ENCODE peak calls at places on chromosomes 1 and 21, in five cellular contexts. U, E, L, X and Q are unnamed samples.

GRCh38 chr1:227900571-227901051 is 47.1 kb downstream of the WNT9A start:
- DNase-seq in U (peak), E (no peak), L (no peak), X (peak), Q (peak)

GRCh38 chr1:32766328-32766972 is 50.7 kb downstream of the YARS1 start:
- DNase-seq in U (no peak), E (no peak), L (no peak), X (no peak), Q (no peak)

GRCh38 chr1:179208681-179209477 is 20.6 kb downstream of the ABL2 start:
- DNase-seq in U (no peak), E (no peak), L (no peak), X (no peak), Q (no peak)

GRCh38 chr1:109902204-109902985 is 8.3 kb upstream of the CSF1 start:
- DNase-seq in U (no peak), E (no peak), L (no peak), X (no peak), Q (no peak)

GRCh38 chr21:31235671-31236450 is 108.2 kb downstream of the TIAM1 start:
- DNase-seq in U (no peak), E (no peak), L (peak), X (no peak), Q (no peak)

GRCh38 chr21:38914531-38915385 is 109.0 kb downstream of the ETS2 start:
- DNase-seq in U (peak), E (no peak), L (no peak), X (no peak), Q (peak)

GRCh38 chr21:35394634-35395369 is 345.7 kb upstream of the RUNX1 start:
- DNase-seq in U (no peak), E (no peak), L (peak), X (no peak), Q (no peak)

GRCh38 chr1:181324797-181325616 is 158.3 kb upstream of the CACNA1E start:
- DNase-seq in U (no peak), E (no peak), L (no peak), X (no peak), Q (no peak)

GRCh38 chr1:154218545-154218944 is 2.2 kb upstream of the UBAP2L start:
- DNase-seq in U (no peak), E (no peak), L (no peak), X (no peak), Q (no peak)

GRCh38 chr1:89957063-89957462 is 37.8 kb upstream of the ZNF326 start:
- DNase-seq in U (no peak), E (no peak), L (no peak), X (no peak), Q (no peak)

GRCh38 chr1:212700892-212701819 is 1.5 kb upstream of the BATF3 start:
- DNase-seq in U (no peak), E (peak), L (peak), X (peak), Q (peak)
- TF ChIP-seq CTCF in U (no peak), E (no peak), L (no peak), X (no peak), Q (no peak)

GRCh38 chr1:3311711-3312110 is 142.8 kb upstream of the ARHGEF16 start:
- DNase-seq in U (no peak), E (no peak), L (no peak), X (no peak), Q (no peak)
- TF ChIP-seq CTCF in U (no peak), E (no peak), L (no peak), X (no peak), Q (no peak)

DNA sequence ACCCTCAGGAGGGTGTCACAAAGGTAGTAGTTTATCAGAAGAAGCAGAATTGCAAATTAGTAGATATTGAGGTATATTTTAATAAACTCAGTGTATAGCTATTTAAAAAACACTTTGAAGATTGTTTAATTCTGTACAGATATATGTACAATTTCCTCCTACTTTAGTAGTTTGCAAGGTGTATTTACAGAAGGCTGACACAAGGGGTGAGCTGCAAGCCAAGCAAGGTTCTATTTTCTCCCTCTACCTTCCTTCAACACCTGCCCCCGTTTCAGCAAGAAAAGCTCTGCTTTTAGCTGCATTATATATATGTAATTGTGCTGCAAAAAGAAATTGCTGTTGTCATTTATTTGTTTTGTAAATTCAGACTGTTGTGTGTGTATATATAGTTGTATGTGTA is 674.2 kb upstream of the PKN2 start:
- DNase-seq in U (no peak), E (no peak), L (no peak), X (no peak), Q (no peak)
- TF ChIP-seq CTCF in U (no peak), E (no peak), L (no peak), X (no peak), Q (no peak)

GRCh38 chr21:25421327-25422028 is 185.8 kb downstream of the MRPL39 start:
- DNase-seq in U (no peak), E (no peak), L (peak), X (peak), Q (peak)
- TF ChIP-seq CTCF in U (peak), E (no peak), L (peak), X (peak), Q (peak)

GRCh38 chr1:182649041-182649440 is 35.3 kb downstream of the RGS8 start:
- DNase-seq in U (no peak), E (no peak), L (no peak), X (no peak), Q (no peak)
- TF ChIP-seq CTCF in U (no peak), E (no peak), L (no peak), X (no peak), Q (no peak)

GRCh38 chr1:201026234-201026633 is 2.7 kb upstream of the KIF21B start:
- DNase-seq in U (no peak), E (no peak), L (no peak), X (no peak), Q (no peak)

GRCh38 chr1:201023517-201023902 is at the start of gene KIF21B:
- DNase-seq in U (peak), E (peak), L (no peak), X (peak), Q (peak)

GRCh38 chr1:201026746-201027145 is 3.2 kb upstream of the KIF21B start:
- DNase-seq in U (no peak), E (no peak), L (no peak), X (no peak), Q (no peak)

GRCh38 chr1:201024251-201024998 is 911 bp upstream of the KIF21B start:
- DNase-seq in U (no peak), E (no peak), L (no peak), X (no peak), Q (peak)

DNA sequence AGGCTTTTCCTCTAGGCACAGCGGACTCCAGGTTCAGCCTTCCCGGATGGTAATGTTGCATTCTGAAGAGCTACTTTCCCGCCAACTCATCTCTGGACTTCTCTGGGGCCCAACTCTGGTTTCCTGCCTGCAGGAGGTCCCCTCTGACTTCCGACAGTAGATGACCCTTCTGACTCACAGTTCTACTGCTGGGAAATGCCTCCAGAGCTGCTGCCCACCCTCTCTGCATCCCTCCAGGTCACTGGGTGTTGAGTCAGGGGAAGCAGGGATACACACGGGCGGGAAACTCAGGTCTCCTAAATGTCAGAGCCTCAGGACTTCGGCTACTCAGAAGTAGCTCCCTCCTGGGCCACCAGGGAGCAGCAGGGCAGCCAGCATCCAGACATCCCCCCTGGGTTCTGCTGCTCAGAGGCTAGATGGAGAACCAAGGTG is 2.1 kb upstream of the KIF21B start:
- DNase-seq in U (no peak), E (peak), L (peak), X (no peak), Q (peak)
- TF ChIP-seq CTCF in U (no peak), E (no peak), L (peak), X (peak), Q (peak)

DNA sequence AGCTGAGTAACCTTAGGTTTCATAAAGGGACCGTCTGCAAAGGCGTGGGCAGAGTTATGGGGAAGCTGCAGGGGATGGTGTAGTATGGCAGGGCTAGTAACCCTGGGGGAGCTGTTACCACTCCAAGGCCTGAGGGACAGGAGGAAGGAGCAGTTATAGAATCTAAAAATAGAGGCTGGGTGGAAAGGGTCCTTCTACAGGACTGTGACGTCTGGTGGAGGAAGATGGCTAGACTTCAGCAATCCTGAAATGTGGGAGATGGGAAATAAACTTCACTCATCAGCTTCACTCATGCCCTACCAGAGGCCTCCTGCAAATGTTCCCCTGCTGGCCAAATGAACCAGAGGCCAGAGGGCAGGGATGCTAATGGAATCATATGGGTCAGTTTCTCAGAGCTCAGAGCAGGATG is 46.1 kb downstream of the DAB1 start:
- DNase-seq in U (no peak), E (no peak), L (no peak), X (no peak), Q (peak)
- TF ChIP-seq CTCF in U (no peak), E (no peak), L (no peak), X (no peak), Q (no peak)

DNA sequence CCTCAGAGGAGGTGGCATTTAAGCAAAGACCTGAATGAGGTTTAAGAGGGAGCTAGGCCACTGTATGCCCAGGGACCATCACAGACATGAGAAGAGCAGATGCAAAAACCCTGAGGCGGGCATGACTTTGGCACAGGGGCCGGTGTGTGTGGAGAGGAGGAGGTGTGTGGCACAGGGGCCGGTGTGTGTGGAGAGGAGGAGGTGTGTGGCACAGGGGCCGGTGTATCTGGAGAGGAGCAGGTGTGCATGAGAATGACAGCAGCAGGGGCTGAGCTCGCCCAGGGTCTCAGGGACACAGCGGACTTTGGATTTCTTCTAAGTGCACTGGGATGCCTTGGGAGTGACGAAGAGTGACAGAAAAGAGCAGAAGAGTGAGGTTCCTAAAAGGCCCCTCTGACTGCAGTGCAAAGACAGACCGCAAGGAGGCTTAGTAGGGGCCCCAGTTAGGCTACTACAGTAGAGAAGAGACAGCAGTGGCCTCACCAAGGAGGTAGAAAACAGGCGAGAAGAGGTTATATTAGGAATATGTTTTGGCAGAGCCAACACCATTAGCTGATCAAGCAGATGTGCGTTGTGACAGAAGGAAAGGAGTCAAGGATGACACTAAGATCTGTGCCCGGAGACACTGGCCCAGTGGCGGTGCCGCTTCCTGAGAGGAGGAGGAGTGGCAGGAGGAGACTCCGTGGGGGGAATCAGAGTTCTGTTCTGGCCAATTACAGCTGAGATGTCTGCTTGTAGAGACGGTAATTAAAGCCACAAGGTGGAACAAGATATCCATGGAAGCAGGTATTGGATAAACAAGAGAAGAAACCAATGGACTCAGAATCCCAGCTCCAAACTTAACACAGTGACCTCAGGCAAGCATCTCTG is 18.4 kb downstream of the ZBTB17 start:
- DNase-seq in U (no peak), E (no peak), L (no peak), X (no peak), Q (peak)
- TF ChIP-seq CTCF in U (no peak), E (no peak), L (peak), X (no peak), Q (peak)

DNA sequence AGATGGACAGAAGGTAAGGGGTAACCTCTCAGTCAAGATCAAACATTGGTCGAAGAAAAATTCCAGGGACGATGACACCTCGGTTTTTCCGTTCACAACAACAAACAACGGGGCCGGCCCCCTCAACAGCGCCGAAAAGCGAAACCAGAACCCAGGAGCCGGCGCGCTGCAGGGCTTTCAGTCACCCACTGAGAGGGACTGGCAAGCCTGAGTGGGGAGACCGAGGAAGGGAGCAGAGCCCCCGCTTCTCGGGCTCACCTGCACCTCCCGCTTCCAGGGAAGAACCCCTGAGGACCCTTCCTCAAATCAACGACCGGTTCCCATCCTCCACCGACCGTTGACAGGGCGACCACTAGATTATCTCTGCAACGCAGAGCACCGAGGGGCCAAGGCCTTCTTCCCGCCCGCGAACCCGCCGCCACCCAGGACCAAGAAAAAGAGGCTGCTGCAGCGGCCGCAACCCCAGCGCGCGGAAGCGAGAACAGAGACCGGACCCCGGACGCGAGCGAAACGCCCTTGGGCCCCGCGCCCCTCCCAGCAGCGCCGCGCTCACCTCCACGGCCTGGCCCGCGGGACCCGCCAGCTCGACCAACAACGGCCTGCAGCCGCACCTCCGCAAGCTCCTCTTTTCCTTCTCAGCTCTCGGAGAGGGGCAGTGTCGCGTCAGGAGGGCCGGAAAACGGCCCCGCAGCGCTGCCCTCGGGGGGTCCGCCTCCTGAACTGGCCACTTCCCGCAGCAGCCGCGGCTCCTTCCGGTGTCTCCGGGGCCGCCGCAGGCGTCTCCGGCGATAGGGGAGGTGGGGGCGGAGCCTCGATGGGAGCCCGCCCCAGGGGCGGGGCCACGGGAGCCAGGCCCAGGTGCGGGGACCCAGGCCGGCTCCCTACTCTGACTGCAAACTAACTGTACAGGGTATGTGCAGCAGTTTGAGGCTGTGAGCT is at the start of gene USP33:
- DNase-seq in U (peak), E (peak), L (peak), X (peak), Q (peak)
- TF ChIP-seq CTCF in U (no peak), E (no peak), L (no peak), X (no peak), Q (no peak)

DNA sequence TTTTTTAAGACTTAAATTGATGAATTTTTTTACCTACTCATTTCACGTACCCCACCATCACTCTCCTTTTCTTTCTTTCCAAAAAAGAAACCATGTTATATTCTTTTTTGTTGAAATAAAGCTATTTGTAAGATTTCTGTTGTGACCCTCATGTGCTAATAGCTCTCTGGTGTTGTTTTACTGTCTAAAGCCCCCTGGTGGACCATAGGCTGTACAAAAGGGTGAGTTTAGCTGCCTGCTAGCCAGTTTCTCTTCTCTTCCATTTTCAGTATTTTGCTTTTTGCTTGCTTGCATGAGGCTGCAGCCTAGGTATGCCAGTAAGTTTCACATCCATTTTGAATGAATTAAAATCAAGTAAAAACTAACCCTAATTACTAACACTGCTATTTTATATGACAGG is 15.6 kb upstream of the VAMP3 start:
- DNase-seq in U (no peak), E (no peak), L (peak), X (no peak), Q (no peak)
- TF ChIP-seq CTCF in U (no peak), E (no peak), L (peak), X (no peak), Q (peak)